ENCODE peak calls at places on chromosomes 2 and 18, in four cellular contexts. One of them, this sample, is unnamed.
A peak's percentile ranks its signal among the peaks of the same experiment; 100 is the strongest.

GRCh38 chr2:160674076-160674630 is 180.5 kb upstream of the RBMS1 start:
- DNase-seq in dorsolateral prefrontal cortex: no peak
- DNase-seq in bronchial epithelial cell: no peak
- DNase-seq in colonic mucosa: no peak
- DNase-seq in this sample: no peak

GRCh38 chr2:46445561-46445960 is 33.8 kb upstream of the TMEM247 start:
- DNase-seq in dorsolateral prefrontal cortex: no peak
- DNase-seq in bronchial epithelial cell: no peak
- DNase-seq in colonic mucosa: no peak
- DNase-seq in this sample: no peak

GRCh38 chr18:23662309-23663263 is at the start of gene ANKRD29:
- DNase-seq in dorsolateral prefrontal cortex: peak; percentile 16
- DNase-seq in bronchial epithelial cell: no peak
- DNase-seq in colonic mucosa: peak; percentile 42
- DNase-seq in this sample: no peak

GRCh38 chr2:57546478-57546877 is 500.1 kb upstream of the VRK2 start:
- DNase-seq in dorsolateral prefrontal cortex: no peak
- DNase-seq in bronchial epithelial cell: no peak
- DNase-seq in colonic mucosa: no peak
- DNase-seq in this sample: no peak

GRCh38 chr2:19762142-19762541 is 139.6 kb downstream of the TTC32 start:
- DNase-seq in dorsolateral prefrontal cortex: no peak
- DNase-seq in bronchial epithelial cell: no peak
- DNase-seq in colonic mucosa: no peak
- DNase-seq in this sample: no peak

GRCh38 chr2:23653326-23653725 is 268.3 kb downstream of the KLHL29 start:
- DNase-seq in dorsolateral prefrontal cortex: no peak
- DNase-seq in bronchial epithelial cell: no peak
- DNase-seq in colonic mucosa: no peak
- DNase-seq in this sample: no peak

GRCh38 chr2:28647682-28648081 is 103.9 kb upstream of the PPP1CB start:
- DNase-seq in dorsolateral prefrontal cortex: no peak
- DNase-seq in bronchial epithelial cell: no peak
- DNase-seq in colonic mucosa: no peak
- DNase-seq in this sample: no peak

GRCh38 chr2:63057249-63058148 is 6.9 kb downstream of the OTX1 start:
- DNase-seq in dorsolateral prefrontal cortex: no peak
- DNase-seq in bronchial epithelial cell: no peak
- DNase-seq in colonic mucosa: no peak
- DNase-seq in this sample: no peak

GRCh38 chr2:69565431-69565839 is 78.1 kb downstream of the AAK1 start:
- DNase-seq in dorsolateral prefrontal cortex: peak; percentile 58
- DNase-seq in bronchial epithelial cell: peak; percentile 18
- DNase-seq in colonic mucosa: peak; percentile 75
- DNase-seq in this sample: peak; percentile 54

GRCh38 chr18:36322734-36323133 is 25.2 kb downstream of the FHOD3 start:
- DNase-seq in dorsolateral prefrontal cortex: no peak
- DNase-seq in bronchial epithelial cell: no peak
- DNase-seq in colonic mucosa: no peak
- DNase-seq in this sample: no peak

GRCh38 chr2:27489118-27489497 is 435 bp downstream of the IFT172 start:
- DNase-seq in dorsolateral prefrontal cortex: no peak
- DNase-seq in bronchial epithelial cell: no peak
- DNase-seq in colonic mucosa: peak; percentile 26
- DNase-seq in this sample: no peak

GRCh38 chr18:22607284-22607635 is 189.5 kb upstream of the CTAGE1 start:
- DNase-seq in dorsolateral prefrontal cortex: no peak
- DNase-seq in bronchial epithelial cell: no peak
- DNase-seq in colonic mucosa: no peak
- DNase-seq in this sample: no peak

GRCh38 chr18:69758458-69758857 is 189.2 kb downstream of the CD226 start:
- DNase-seq in dorsolateral prefrontal cortex: no peak
- DNase-seq in bronchial epithelial cell: no peak
- DNase-seq in colonic mucosa: no peak
- DNase-seq in this sample: no peak

GRCh38 chr2:45173513-45173912 is 164.3 kb upstream of the SIX2 start:
- DNase-seq in dorsolateral prefrontal cortex: no peak
- DNase-seq in bronchial epithelial cell: peak; percentile 99
- DNase-seq in colonic mucosa: no peak
- DNase-seq in this sample: no peak

GRCh38 chr2:222594679-222595078 is 61.2 kb downstream of the FARSB start:
- DNase-seq in dorsolateral prefrontal cortex: no peak
- DNase-seq in bronchial epithelial cell: peak; percentile 64
- DNase-seq in colonic mucosa: peak; percentile 47
- DNase-seq in this sample: no peak

GRCh38 chr2:211455225-211455841 is 898.9 kb downstream of the CPS1 start:
- DNase-seq in dorsolateral prefrontal cortex: peak; percentile 60
- DNase-seq in bronchial epithelial cell: peak; percentile 40
- DNase-seq in colonic mucosa: peak; percentile 20
- DNase-seq in this sample: no peak

GRCh38 chr2:180992994-180993393 is 12.6 kb downstream of the UBE2E3 start:
- DNase-seq in dorsolateral prefrontal cortex: no peak
- DNase-seq in bronchial epithelial cell: no peak
- DNase-seq in colonic mucosa: no peak
- DNase-seq in this sample: no peak

GRCh38 chr2:11778923-11779757 is 32.7 kb downstream of the LPIN1 start:
- DNase-seq in dorsolateral prefrontal cortex: peak; percentile 84
- DNase-seq in bronchial epithelial cell: peak; percentile 47
- DNase-seq in colonic mucosa: peak; percentile 83
- DNase-seq in this sample: peak; percentile 64

GRCh38 chr2:64661770-64662169 is 8.1 kb upstream of the SERTAD2 start:
- DNase-seq in dorsolateral prefrontal cortex: no peak
- DNase-seq in bronchial epithelial cell: peak; percentile 64
- DNase-seq in colonic mucosa: no peak
- DNase-seq in this sample: no peak
- TF ChIP-seq CTCF in dorsolateral prefrontal cortex: no peak
- TF ChIP-seq CTCF in bronchial epithelial cell: no peak
- TF ChIP-seq CTCF in colonic mucosa: no peak
- TF ChIP-seq CTCF in this sample: no peak

GRCh38 chr2:9109871-9110270 is 96.7 kb upstream of the ASAP2 start:
- DNase-seq in dorsolateral prefrontal cortex: no peak
- DNase-seq in bronchial epithelial cell: no peak
- DNase-seq in colonic mucosa: no peak
- DNase-seq in this sample: no peak

GRCh38 chr2:9112079-9112721 is 94.4 kb upstream of the ASAP2 start:
- DNase-seq in dorsolateral prefrontal cortex: peak; percentile 61
- DNase-seq in bronchial epithelial cell: peak; percentile 99
- DNase-seq in colonic mucosa: no peak
- DNase-seq in this sample: peak; percentile 52

GRCh38 chr2:9113262-9113661 is 93.3 kb upstream of the ASAP2 start:
- DNase-seq in dorsolateral prefrontal cortex: no peak
- DNase-seq in bronchial epithelial cell: no peak
- DNase-seq in colonic mucosa: no peak
- DNase-seq in this sample: no peak

GRCh38 chr2:9110346-9110884 is 96.2 kb upstream of the ASAP2 start:
- DNase-seq in dorsolateral prefrontal cortex: no peak
- DNase-seq in bronchial epithelial cell: no peak
- DNase-seq in colonic mucosa: no peak
- DNase-seq in this sample: no peak

GRCh38 chr2:9110893-9111569 is 95.6 kb upstream of the ASAP2 start:
- DNase-seq in dorsolateral prefrontal cortex: no peak
- DNase-seq in bronchial epithelial cell: no peak
- DNase-seq in colonic mucosa: no peak
- DNase-seq in this sample: no peak
- TF ChIP-seq CTCF in dorsolateral prefrontal cortex: no peak
- TF ChIP-seq CTCF in bronchial epithelial cell: peak; percentile 38
- TF ChIP-seq CTCF in colonic mucosa: no peak
- TF ChIP-seq CTCF in this sample: no peak

DNA sequence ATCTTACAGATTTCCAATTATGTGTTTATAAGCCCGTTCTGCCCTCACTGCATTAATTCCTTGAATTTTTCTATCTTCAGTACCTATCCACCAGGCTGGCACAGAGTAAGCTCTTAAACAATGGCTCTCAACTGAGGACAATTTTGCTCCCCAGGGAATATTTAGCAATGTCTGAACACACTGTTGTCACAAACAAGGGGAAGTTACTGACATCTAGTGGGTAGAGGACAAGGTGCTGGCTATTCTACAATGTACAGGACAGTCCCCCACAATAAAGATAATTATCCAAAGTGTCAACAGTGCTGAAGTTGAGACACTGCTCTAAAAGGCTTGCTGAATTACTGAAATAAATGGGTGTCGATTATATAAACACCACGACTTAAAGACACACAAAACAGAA is 5.0 kb downstream of the NDUFS1 start:
- DNase-seq in dorsolateral prefrontal cortex: no peak
- DNase-seq in bronchial epithelial cell: no peak
- DNase-seq in colonic mucosa: no peak
- DNase-seq in this sample: no peak
- TF ChIP-seq CTCF in dorsolateral prefrontal cortex: no peak
- TF ChIP-seq CTCF in bronchial epithelial cell: peak; percentile 10
- TF ChIP-seq CTCF in colonic mucosa: no peak
- TF ChIP-seq CTCF in this sample: no peak

DNA sequence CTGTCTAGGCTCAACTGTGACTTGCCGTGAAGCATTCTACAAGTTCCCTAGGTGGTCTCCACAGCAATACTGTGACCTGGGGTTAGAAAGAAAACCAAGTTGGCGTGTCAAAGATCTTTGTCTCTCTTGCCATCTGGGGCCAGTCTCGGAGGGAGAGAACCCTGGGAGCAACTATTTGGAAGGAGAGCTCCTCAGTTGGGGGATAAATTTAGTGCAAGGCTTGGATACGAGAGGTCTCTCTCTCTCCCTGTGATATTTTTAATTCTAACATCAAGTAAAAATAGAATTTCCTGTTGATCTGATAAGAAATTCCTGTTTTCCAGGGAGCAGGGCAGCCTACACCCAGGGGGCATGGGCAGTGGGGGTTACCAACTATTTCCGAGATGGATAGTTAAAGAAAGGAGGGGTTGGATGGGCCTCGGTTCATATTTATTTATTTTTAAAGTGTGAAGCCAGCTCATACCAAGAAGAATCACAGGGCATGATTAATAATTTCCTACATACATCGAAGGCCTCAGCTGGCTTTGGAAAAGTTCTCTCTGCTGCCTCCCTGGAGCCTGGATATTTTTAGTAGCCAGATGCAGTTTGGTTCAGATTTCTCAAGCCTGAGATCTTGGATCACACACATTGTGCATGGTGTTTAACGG is 62.8 kb downstream of the EHD3 start:
- DNase-seq in dorsolateral prefrontal cortex: peak; percentile 14
- DNase-seq in bronchial epithelial cell: no peak
- DNase-seq in colonic mucosa: no peak
- DNase-seq in this sample: no peak
- TF ChIP-seq CTCF in dorsolateral prefrontal cortex: no peak
- TF ChIP-seq CTCF in bronchial epithelial cell: no peak
- TF ChIP-seq CTCF in colonic mucosa: no peak
- TF ChIP-seq CTCF in this sample: no peak

DNA sequence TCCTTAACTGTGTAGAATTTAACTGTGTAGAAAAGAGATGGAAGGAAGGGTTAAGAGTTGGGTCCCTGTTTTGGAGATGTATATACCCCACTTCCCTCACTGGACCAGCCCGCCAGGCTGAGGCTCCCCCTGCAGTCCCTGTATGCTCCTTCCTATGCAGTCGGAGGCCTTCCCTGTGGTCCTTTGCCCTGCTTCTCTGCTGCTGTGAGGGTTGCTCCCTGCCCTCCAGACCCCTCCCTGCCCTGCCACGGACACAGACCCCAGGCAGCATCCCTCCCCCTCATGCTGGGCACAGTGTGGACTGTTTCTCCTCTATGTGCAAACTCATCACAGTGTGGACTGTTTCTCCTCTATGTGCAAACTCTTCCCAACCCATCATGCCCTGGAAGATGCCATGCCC is 88.7 kb downstream of the TGOLN2 start:
- DNase-seq in dorsolateral prefrontal cortex: no peak
- DNase-seq in bronchial epithelial cell: no peak
- DNase-seq in colonic mucosa: no peak
- DNase-seq in this sample: no peak
- TF ChIP-seq CTCF in dorsolateral prefrontal cortex: no peak
- TF ChIP-seq CTCF in bronchial epithelial cell: no peak
- TF ChIP-seq CTCF in colonic mucosa: no peak
- TF ChIP-seq CTCF in this sample: no peak

This sample was measured in omental fat pad.